ENCODE peak calls at places on chromosomes 5 and 9, in ten cellular contexts. P is lower lobe of right lung; O is transverse colon; N is RWPE1; D is M059J; G is stimulated activated CD4-positive, alpha-beta T cell treated with anti-CD3 and anti-CD28 coated beads, Interleukin-12 subunit alpha, Interleukin-12 subunit beta, amount 100 ng/mL, for 24 hours; M is stimulated activated CD8-positive, alpha-beta memory T cell treated with anti-CD3 and anti-CD28 coated beads, Interleukin-4, amount 100 ng/mL, for 1 hour; E is ELF-1; I is AG04449; B is midbrain. S is an unnamed sample.

GRCh38 chr9:34654317-34655083 is 2.5 kb downstream of the IL11RA start:
- DNase-seq in N (no peak), O (peak), D (no peak), B (peak), P (no peak), E (no peak), M (no peak), G (no peak), I (no peak), S (peak)

GRCh38 chr5:128637031-128637430 is 99.0 kb upstream of the FBN2 start:
- DNase-seq in P (no peak), O (no peak), D (no peak), N (no peak), E (no peak), G (no peak), M (no peak), I (peak), B (no peak), S (no peak)

GRCh38 chr5:136094189-136094912 is 38.3 kb upstream of the SMAD5 start:
- DNase-seq in G (no peak), O (peak), N (no peak), E (no peak), B (no peak), P (no peak), I (no peak), M (no peak), D (no peak), S (no peak)

GRCh38 chr5:93307557-93307956 is 273.5 kb downstream of the NR2F1-AS1 start:
- DNase-seq in M (no peak), E (no peak), P (no peak), N (peak), O (no peak), I (peak), D (peak), G (no peak), B (no peak), S (no peak)

GRCh38 chr5:135313405-135313804 is 85.6 kb downstream of the MACROH2A1 start:
- DNase-seq in I (no peak), E (no peak), G (no peak), M (no peak), B (no peak), D (no peak), N (no peak), O (no peak), P (no peak), S (no peak)

GRCh38 chr9:99385814-99386279 is 163.8 kb downstream of the SEC61B start:
- DNase-seq in I (no peak), O (no peak), B (no peak), E (peak), D (peak), P (no peak), G (no peak), M (no peak), N (peak), S (no peak)

GRCh38 chr9:21933281-21933680 is 60.9 kb downstream of the CDKN2A start:
- DNase-seq in D (peak), N (peak), P (no peak), G (no peak), O (no peak), E (no peak), I (no peak), M (no peak), B (no peak), S (no peak)

GRCh38 chr5:115475768-115476167 is 68.8 kb downstream of the FEM1C start:
- DNase-seq in D (no peak), P (no peak), B (no peak), N (no peak), G (no peak), O (no peak), E (no peak), M (no peak), I (no peak), S (no peak)

GRCh38 chr5:181160144-181160754 is 12.9 kb downstream of the OR2V2 start:
- DNase-seq in D (peak), E (peak), P (no peak), B (no peak), N (peak), O (peak), I (no peak), G (peak), M (peak), S (peak)

GRCh38 chr9:34558911-34559615 is 30.5 kb downstream of the CNTFR start:
- DNase-seq in M (no peak), B (no peak), P (no peak), G (no peak), E (peak), I (no peak), O (no peak), N (peak), D (no peak), S (peak)

GRCh38 chr5:11851402-11851801 is 52.8 kb downstream of the CTNND2 start:
- DNase-seq in E (peak), P (no peak), D (peak), B (no peak), I (no peak), N (peak), G (no peak), M (no peak), O (no peak), S (no peak)

GRCh38 chr9:123669355-123669754 is 260.6 kb downstream of the DENND1A start:
- DNase-seq in G (no peak), B (no peak), D (peak), O (no peak), P (no peak), N (no peak), M (no peak), E (no peak), I (no peak), S (peak)

GRCh38 chr9:99485461-99485860 is 263.4 kb downstream of the SEC61B start:
- DNase-seq in E (no peak), G (no peak), D (no peak), N (no peak), P (no peak), I (peak), B (no peak), O (no peak), M (no peak), S (no peak)

GRCh38 chr9:87280421-87280820 is 217.2 kb upstream of the DAPK1 start:
- DNase-seq in D (peak), M (no peak), G (no peak), P (no peak), O (no peak), B (no peak), E (no peak), I (peak), N (no peak), S (no peak)

GRCh38 chr5:14440598-14441401 is 140.8 kb upstream of the OTULINL start:
- DNase-seq in D (no peak), P (no peak), G (no peak), I (peak), N (no peak), B (peak), O (peak), E (no peak), M (no peak), S (peak)

GRCh38 chr5:165781703-165782102 is 2276.3 kb downstream of the MAT2B start:
- DNase-seq in N (no peak), M (no peak), B (no peak), E (no peak), P (no peak), O (no peak), D (no peak), I (no peak), G (no peak), S (no peak)

GRCh38 chr5:94707359-94707758 is 88.9 kb downstream of the SLF1 start:
- DNase-seq in E (no peak), D (no peak), M (no peak), G (no peak), P (no peak), B (no peak), O (no peak), I (no peak), N (no peak), S (no peak)

GRCh38 chr9:38036359-38037084 is 32.5 kb downstream of the SHB start:
- DNase-seq in B (no peak), P (no peak), N (no peak), O (no peak), I (no peak), G (no peak), M (no peak), D (peak), E (no peak), S (no peak)

GRCh38 chr9:36566813-36567217 is 5.9 kb upstream of the MELK start:
- DNase-seq in I (no peak), B (peak), E (no peak), G (no peak), P (no peak), M (no peak), N (peak), D (peak), O (no peak), S (no peak)

GRCh38 chr5:586751-587285 is 25.3 kb upstream of the CEP72 start:
- DNase-seq in M (no peak), B (no peak), O (no peak), G (no peak), D (no peak), N (peak), I (no peak), E (no peak), P (no peak), S (no peak)

GRCh38 chr5:15834596-15835245 is 334.7 kb downstream of the FBXL7 start:
- DNase-seq in D (peak), O (no peak), M (no peak), P (no peak), G (no peak), E (no peak), B (no peak), N (peak), I (peak), S (no peak)

GRCh38 chr9:87239312-87239711 is 258.4 kb upstream of the DAPK1 start:
- DNase-seq in B (no peak), P (no peak), I (no peak), M (no peak), G (no peak), D (peak), O (no peak), N (no peak), E (no peak), S (no peak)

GRCh38 chr9:91755761-91756638 is 194.0 kb downstream of the ROR2 start:
- DNase-seq in I (no peak), M (no peak), E (no peak), O (no peak), B (no peak), D (no peak), N (no peak), P (no peak), G (no peak), S (no peak)

GRCh38 chr9:131180454-131180853 is 55.1 kb downstream of the NUP214 start:
- DNase-seq in G (no peak), O (no peak), P (no peak), N (no peak), I (peak), D (peak), M (no peak), E (no peak), B (no peak), S (no peak)

GRCh38 chr5:169112016-169112415 is 188.9 kb downstream of the SLIT3 start:
- DNase-seq in M (no peak), D (no peak), N (no peak), G (no peak), E (no peak), B (peak), P (no peak), O (no peak), I (no peak), S (no peak)

GRCh38 chr9:137493163-137494103 is 34.3 kb upstream of the NSMF start:
- DNase-seq in M (no peak), P (no peak), N (no peak), I (no peak), G (no peak), D (peak), B (no peak), O (no peak), E (no peak), S (no peak)

GRCh38 chr9:124010665-124011321 is 775 bp upstream of the LHX2 start:
- DNase-seq in P (no peak), B (no peak), I (no peak), M (no peak), N (no peak), D (peak), E (peak), O (no peak), G (no peak), S (no peak)

GRCh38 chr9:111648066-111648465 is 13.3 kb upstream of the GNG10 start:
- DNase-seq in B (no peak), G (no peak), D (peak), I (no peak), E (no peak), M (no peak), P (no peak), O (no peak), N (no peak), S (no peak)

GRCh38 chr9:114287001-114287762 is 35.7 kb upstream of the ORM1 start:
- DNase-seq in E (no peak), M (no peak), I (no peak), D (no peak), G (no peak), P (peak), N (no peak), B (no peak), O (no peak), S (peak)